ENCODE peak calls at places on chromosomes 7 and 10, in five cellular contexts. I is effector CD8-positive, alpha-beta T cell; M is H4; H is activated CD8-positive, alpha-beta memory T cell treated with anti-CD3 and anti-CD28 coated beads for 24 hours; T is left colon. S is an unnamed sample.

GRCh38 chr7:138435231-138435919 is 24.7 kb upstream of the TRIM24 start:
- DNase-seq in I (no peak), M (no peak), H (no peak), T (no peak), S (no peak)

GRCh38 chr7:99092064-99092720 is 51.7 kb downstream of the SMURF1 start:
- DNase-seq in I (no peak), M (no peak), H (no peak), T (no peak), S (peak)

GRCh38 chr7:39741942-39742623 is 118.7 kb downstream of the RALA start:
- DNase-seq in I (peak), M (peak), H (no peak), T (no peak), S (no peak)

GRCh38 chr10:104580774-104581675 is 60.1 kb upstream of the SORCS3 start:
- DNase-seq in I (peak), M (peak), H (peak), T (peak), S (peak)

GRCh38 chr7:1599571-1600395 is 30.0 kb upstream of the PSMG3 start:
- DNase-seq in I (no peak), M (no peak), H (no peak), T (no peak), S (no peak)

GRCh38 chr7:100019908-100020307 is 4.5 kb downstream of the ZKSCAN1 start:
- DNase-seq in I (no peak), M (no peak), H (no peak), T (no peak), S (no peak)

GRCh38 chr7:467393-467828 is 52.2 kb downstream of the PDGFA start:
- DNase-seq in I (no peak), M (no peak), H (no peak), T (peak), S (no peak)

GRCh38 chr7:39574673-39575349 is 8.6 kb downstream of the YAE1 start:
- DNase-seq in I (no peak), M (no peak), H (no peak), T (no peak), S (no peak)

GRCh38 chr7:109963741-109964140 is 1127.2 kb upstream of the LRRN3 start:
- DNase-seq in I (no peak), M (no peak), H (no peak), T (no peak), S (no peak)

GRCh38 chr10:55550241-55550640 is 749.2 kb upstream of the PCDH15 start:
- DNase-seq in I (no peak), M (peak), H (no peak), T (no peak), S (no peak)

GRCh38 chr10:88385601-88386203 is 197.4 kb downstream of the RNLS start:
- DNase-seq in I (peak), M (peak), H (peak), T (peak), S (peak)